ENCODE peak calls at places on chromosomes 11 and 22, in six cellular contexts. N is fibroblast of lung, G is neural progenitor cell, E is GM23338, M is OCI-LY7, O is HCT116. X is an unnamed sample. For H3K4me1, the result is how much of the 10 kb centered on the place peaks cover.

GRCh38 chr22:19706661-19707151 is 7.6 kb upstream of the SEPTIN5 start:
- DNase-seq in N (no peak), G (no peak), E (no peak), M (no peak), O (no peak), X (no peak)

GRCh38 chr22:48778308-48779195 is 1049.1 kb downstream of the BRD1 start:
- DNase-seq in N (no peak), G (no peak), E (no peak), M (no peak), O (no peak), X (no peak)

GRCh38 chr11:134598368-134598767 is 186.3 kb upstream of the B3GAT1 start:
- DNase-seq in N (no peak), G (no peak), E (no peak), M (no peak), O (no peak), X (no peak)

GRCh38 chr11:73530109-73530508 is 67.8 kb downstream of the FAM168A start:
- DNase-seq in N (no peak), G (peak), E (peak), M (peak), O (no peak), X (no peak)

GRCh38 chr11:106070606-106071005 is 6.5 kb downstream of the KBTBD3 start:
- DNase-seq in N (no peak), G (no peak), E (no peak), M (no peak), O (no peak), X (no peak)

GRCh38 chr11:97979741-97980140 is 1041.0 kb upstream of the CNTN5 start:
- DNase-seq in N (peak), G (no peak), E (no peak), M (no peak), O (no peak), X (no peak)

GRCh38 chr22:19877626-19878339 is 23.1 kb upstream of the GNB1L start:
- DNase-seq in N (peak), G (peak), E (no peak), M (no peak), O (no peak), X (no peak)

GRCh38 chr11:11697796-11698195 is 76.0 kb upstream of the GALNT18 start:
- DNase-seq in N (no peak), G (no peak), E (no peak), M (no peak), O (no peak), X (no peak)

GRCh38 chr11:122808494-122808893 is 29.8 kb upstream of the CRTAM start:
- DNase-seq in N (peak), G (no peak), E (no peak), M (peak), O (no peak), X (no peak)

GRCh38 chr11:118073554-118073953 is 3.3 kb upstream of the TMPRSS4 start:
- DNase-seq in N (no peak), G (no peak), E (no peak), M (no peak), O (no peak), X (no peak)

GRCh38 chr11:992577-992976 is 43.9 kb downstream of the MUC6 start:
- DNase-seq in N (no peak), G (no peak), E (no peak), M (no peak), O (no peak), X (no peak)

GRCh38 chr22:19639610-19640135 is 74.6 kb upstream of the SEPTIN5 start:
- DNase-seq in N (no peak), G (no peak), E (no peak), M (no peak), O (no peak), X (no peak)

GRCh38 chr22:26763633-26764295 is 106.4 kb downstream of the MIAT start:
- DNase-seq in N (peak), G (no peak), E (no peak), M (no peak), O (no peak), X (no peak)

GRCh38 chr22:27473533-27473932 is 328.0 kb downstream of the MN1 start:
- DNase-seq in N (no peak), G (no peak), E (no peak), M (no peak), O (peak), X (no peak)

GRCh38 chr11:122234257-122234656 is 118.2 kb upstream of the BLID start:
- DNase-seq in N (no peak), G (no peak), E (no peak), M (peak), O (no peak), X (no peak)

GRCh38 chr11:75562836-75563484 is 907 bp downstream of the SERPINH1 start:
- DNase-seq in N (peak), G (peak), E (peak), M (no peak), O (no peak), X (no peak)

GRCh38 chr11:121652982-121653381 is 200.2 kb upstream of the SORL1-AS1 start:
- DNase-seq in N (peak), G (peak), E (peak), M (peak), O (no peak), X (no peak)

GRCh38 chr11:119734788-119735187 is 5.8 kb upstream of the NECTIN1 start:
- DNase-seq in N (no peak), G (no peak), E (no peak), M (no peak), O (no peak), X (no peak)

GRCh38 chr11:2775083-2775625 is 75.4 kb upstream of the KCNQ1OT1 start:
- DNase-seq in N (no peak), G (no peak), E (no peak), M (no peak), O (no peak), X (peak)

GRCh38 chr11:76610871-76611475 is 59.6 kb downstream of the LRRC32 start:
- DNase-seq in N (no peak), G (no peak), E (no peak), M (no peak), O (no peak), X (no peak)

GRCh38 chr11:28657378-28658030 is 549.3 kb downstream of the METTL15 start:
- DNase-seq in N (peak), G (no peak), E (no peak), M (no peak), O (no peak), X (no peak)

GRCh38 chr22:31084811-31085492 is 3.8 kb downstream of the SMTN start:
- DNase-seq in N (peak), G (peak), E (peak), M (peak), O (no peak), X (peak)

GRCh38 chr11:13278620-13279486 is 1.3 kb downstream of the BMAL1 start:
- DNase-seq in N (no peak), G (peak), E (peak), M (no peak), O (no peak), X (no peak)

GRCh38 chr11:86743223-86744118 is 56.9 kb upstream of the PRSS23 start:
- DNase-seq in N (peak), G (no peak), E (no peak), M (no peak), O (peak), X (no peak)

GRCh38 chr11:65864758-65865471 is 4.7 kb downstream of the MUS81 start:
- DNase-seq in N (no peak), G (peak), E (no peak), M (no peak), O (no peak), X (no peak)

GRCh38 chr11:106305458-106305857 is 228.0 kb downstream of the AASDHPPT start:
- DNase-seq in N (no peak), G (no peak), E (no peak), M (no peak), O (no peak), X (no peak)

GRCh38 chr11:76380161-76380976 is 563 bp downstream of the THAP12 start:
- DNase-seq in N (peak), G (no peak), E (peak), M (peak), O (no peak), X (peak)

GRCh38 chr22:21450320-21450831 is 16.8 kb upstream of the TMEM191C start:
- DNase-seq in N (no peak), G (peak), E (peak), M (no peak), O (no peak), X (no peak)

GRCh38 chr11:1771273-1771672 is 7.5 kb upstream of the CTSD start:
- DNase-seq in N (no peak), G (no peak), E (no peak), M (no peak), O (no peak), X (no peak)

GRCh38 chr11:29336727-29337212 is 680.1 kb downstream of the KCNA4 start:
- DNase-seq in N (peak), G (no peak), E (no peak), M (no peak), O (no peak), X (no peak)

GRCh38 chr22:20647586-20648305 is 126.2 kb upstream of the SERPIND1 start:
- DNase-seq in N (no peak), G (no peak), E (no peak), M (no peak), O (no peak), X (no peak)

GRCh38 chr11:85811624-85812023 is 683 bp upstream of the SYTL2 start:
- DNase-seq in N (no peak), G (peak), E (no peak), M (no peak), O (no peak), X (no peak)

GRCh38 chr11:114232400-114233070 is 63.7 kb upstream of the NNMT start:
- DNase-seq in N (no peak), G (peak), E (no peak), M (no peak), O (no peak), X (no peak)

GRCh38 chr11:1888811-1889526 is 2.7 kb downstream of the PRR33 start:
- DNase-seq in N (no peak), G (no peak), E (no peak), M (no peak), O (no peak), X (peak)

GRCh38 chr11:125332821-125333220 is 163.2 kb downstream of the FEZ1 start:
- DNase-seq in N (no peak), G (no peak), E (no peak), M (no peak), O (no peak), X (no peak)

GRCh38 chr22:39139933-39140332 is 12.5 kb downstream of the CBX7 start:
- DNase-seq in N (no peak), G (no peak), E (no peak), M (no peak), O (no peak), X (no peak)

GRCh38 chr11:1546536-1547466 is 25.3 kb downstream of the DUSP8 start:
- DNase-seq in N (peak), G (peak), E (peak), M (peak), O (no peak), X (no peak)

GRCh38 chr11:33321483-33321882 is 64.3 kb downstream of the HIPK3 start:
- DNase-seq in N (no peak), G (no peak), E (no peak), M (peak), O (no peak), X (no peak)

GRCh38 chr11:33317662-33318061 is 60.5 kb downstream of the HIPK3 start:
- DNase-seq in N (peak), G (no peak), E (no peak), M (no peak), O (no peak), X (no peak)

GRCh38 chr11:33319965-33320813 is 63.0 kb downstream of the HIPK3 start:
- DNase-seq in N (no peak), G (no peak), E (peak), M (no peak), O (no peak), X (no peak)

GRCh38 chr11:33323421-33323820 is 66.2 kb downstream of the HIPK3 start:
- DNase-seq in N (no peak), G (no peak), E (no peak), M (no peak), O (no peak), X (no peak)

GRCh38 chr11:33320814-33321330 is 63.7 kb downstream of the HIPK3 start:
- DNase-seq in N (peak), G (no peak), E (no peak), M (no peak), O (no peak), X (no peak)
- H3K4me2 ChIP-seq in N (no peak), G (no peak), E (no peak), M (no peak), O (no peak), X (no peak)

GRCh38 chr11:68213555-68214172 is 568 bp upstream of the KMT5B start:
- DNase-seq in N (peak), G (peak), E (peak), M (peak), O (peak), X (peak)

GRCh38 chr11:68211546-68211945 is 1.6 kb downstream of the KMT5B start:
- DNase-seq in N (no peak), G (no peak), E (no peak), M (no peak), O (no peak), X (no peak)

GRCh38 chr11:68214173-68215086 is 1.3 kb upstream of the KMT5B start:
- DNase-seq in N (no peak), G (peak), E (peak), M (no peak), O (no peak), X (no peak)

GRCh38 chr11:68213135-68213515 is at the start of gene KMT5B:
- DNase-seq in N (no peak), G (no peak), E (peak), M (no peak), O (peak), X (no peak)

GRCh38 chr11:68212421-68213134 is 518 bp downstream of the KMT5B start:
- DNase-seq in N (peak), G (peak), E (peak), M (peak), O (peak), X (peak)
- TF ChIP-seq CTCF in N (peak), G (peak), E (no peak), M (peak), O (no peak), X (no peak)

DNA sequence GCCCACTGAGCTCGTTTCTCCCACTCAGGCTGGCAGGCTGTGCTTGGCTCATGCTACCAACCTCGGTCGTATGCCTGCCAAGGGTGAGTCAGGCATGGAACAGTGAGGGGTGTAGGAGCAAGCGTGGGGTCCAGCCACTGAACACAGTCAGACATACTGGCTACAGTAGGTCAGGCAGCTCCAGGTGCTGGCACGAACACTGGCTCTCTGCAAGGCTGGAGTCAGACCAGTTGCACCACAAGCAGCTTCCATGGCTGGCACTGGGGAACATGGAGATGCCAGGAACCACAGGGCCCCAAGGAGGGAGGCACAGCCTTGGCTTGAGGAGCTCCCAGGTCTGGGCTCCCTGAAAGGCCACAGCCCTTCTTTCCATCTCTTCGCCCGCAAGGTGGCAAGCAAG is 410.7 kb upstream of the KIRREL3 start:
- DNase-seq in N (no peak), G (no peak), E (no peak), M (no peak), O (no peak), X (no peak)
- H3K4me1 ChIP-seq in N (under half), G (under half), E (under half), M (under half), O (under half), X (under half)

GRCh38 chr22:50731811-50732624 is 6.0 kb upstream of the ACR start:
- DNase-seq in N (peak), G (peak), E (peak), M (peak), O (peak), X (peak)
- H3K4me2 ChIP-seq in N (no peak), G (no peak), E (peak), M (peak), O (no peak), X (peak)

GRCh38 chr22:36331912-36332622 is 55.7 kb downstream of the MYH9 start:
- DNase-seq in N (peak), G (no peak), E (no peak), M (peak), O (no peak), X (peak)
- TF ChIP-seq CTCF in N (no peak), G (no peak), E (no peak), M (no peak), O (no peak), X (no peak)

GRCh38 chr11:35042906-35043305 is 96.1 kb upstream of the CD44 start:
- DNase-seq in N (no peak), G (no peak), E (no peak), M (no peak), O (no peak), X (no peak)

GRCh38 chr11:35041070-35041554 is 97.9 kb upstream of the CD44 start:
- DNase-seq in N (no peak), G (no peak), E (no peak), M (no peak), O (no peak), X (no peak)

GRCh38 chr11:35043933-35044332 is 95.0 kb upstream of the CD44 start:
- DNase-seq in N (no peak), G (no peak), E (no peak), M (no peak), O (no peak), X (no peak)

GRCh38 chr11:35040221-35040942 is 98.6 kb upstream of the CD44 start:
- DNase-seq in N (peak), G (no peak), E (no peak), M (no peak), O (no peak), X (no peak)

GRCh38 chr11:35042265-35042664 is 96.7 kb upstream of the CD44 start:
- DNase-seq in N (no peak), G (no peak), E (no peak), M (no peak), O (no peak), X (no peak)
- H3K4me1 ChIP-seq in N (under half), G (under half), E (under half), M (under half), O (under half), X (under half)

GRCh38 chr22:45832180-45832579 is 144.8 kb downstream of the WNT7B start:
- DNase-seq in N (no peak), G (no peak), E (peak), M (no peak), O (no peak), X (no peak)
- H3K4me2 ChIP-seq in N (no peak), G (no peak), E (no peak), M (no peak), O (no peak), X (no peak)